ENCODE peak calls at places on chromosomes 11 and 22, in four cellular contexts. One of them, this sample, is unnamed.

GRCh38 chr22:49847751-49848689 is 5.6 kb upstream of the ZBED4 start:
- DNase-seq in T-helper 17 cell: no peak
- DNase-seq in NCI-H69: peak; percentile 30
- DNase-seq in small intestine: no peak
- DNase-seq in this sample: peak; percentile 59

GRCh38 chr11:119453881-119454280 is 30.9 kb upstream of the THY1 start:
- DNase-seq in small intestine: no peak
- DNase-seq in NCI-H69: no peak
- DNase-seq in T-helper 17 cell: no peak
- DNase-seq in this sample: no peak

GRCh38 chr11:71209181-71209580 is 43.2 kb downstream of the SHANK2 start:
- DNase-seq in NCI-H69: no peak
- DNase-seq in small intestine: no peak
- DNase-seq in T-helper 17 cell: no peak
- DNase-seq in this sample: no peak

GRCh38 chr11:9029477-9029876 is 25.7 kb upstream of the NRIP3 start:
- DNase-seq in T-helper 17 cell: no peak
- DNase-seq in NCI-H69: peak; percentile 26
- DNase-seq in small intestine: no peak
- DNase-seq in this sample: no peak

GRCh38 chr11:26983645-26984044 is 10.3 kb upstream of the FIBIN start:
- DNase-seq in T-helper 17 cell: no peak
- DNase-seq in NCI-H69: peak; percentile 88
- DNase-seq in small intestine: no peak
- DNase-seq in this sample: no peak

GRCh38 chr11:17350455-17351170 is 987 bp upstream of the NCR3LG1 start:
- DNase-seq in small intestine: no peak
- DNase-seq in NCI-H69: peak; percentile 20
- DNase-seq in T-helper 17 cell: no peak
- DNase-seq in this sample: no peak

GRCh38 chr11:70233511-70233919 is 30.4 kb downstream of the FADD start:
- DNase-seq in NCI-H69: no peak
- DNase-seq in small intestine: peak; percentile 72
- DNase-seq in T-helper 17 cell: no peak
- DNase-seq in this sample: no peak

GRCh38 chr11:109972939-109973338 is 120.3 kb upstream of the ZC3H12C start:
- DNase-seq in NCI-H69: peak; percentile 10
- DNase-seq in small intestine: no peak
- DNase-seq in T-helper 17 cell: no peak
- DNase-seq in this sample: no peak

GRCh38 chr11:87059596-87059995 is 21.9 kb downstream of the TMEM135 start:
- DNase-seq in NCI-H69: no peak
- DNase-seq in T-helper 17 cell: no peak
- DNase-seq in small intestine: no peak
- DNase-seq in this sample: no peak

GRCh38 chr11:68077617-68078592 is 39.1 kb downstream of the TCIRG1 start:
- DNase-seq in small intestine: no peak
- DNase-seq in NCI-H69: no peak
- DNase-seq in T-helper 17 cell: no peak
- DNase-seq in this sample: no peak

GRCh38 chr11:134047586-134047999 is 21.3 kb upstream of the JAM3 start:
- DNase-seq in NCI-H69: no peak
- DNase-seq in T-helper 17 cell: no peak
- DNase-seq in small intestine: no peak
- DNase-seq in this sample: no peak

GRCh38 chr22:37218771-37219411 is 6.6 kb upstream of the SSTR3 start:
- DNase-seq in NCI-H69: no peak
- DNase-seq in small intestine: peak; percentile 43
- DNase-seq in T-helper 17 cell: peak; percentile 46
- DNase-seq in this sample: peak; percentile 84

GRCh38 chr11:124535552-124536232 is 7.8 kb downstream of the OR8B12 start:
- DNase-seq in NCI-H69: no peak
- DNase-seq in T-helper 17 cell: no peak
- DNase-seq in small intestine: no peak
- DNase-seq in this sample: no peak

GRCh38 chr22:29353286-29353685 is 35.1 kb downstream of the AP1B1 start:
- DNase-seq in NCI-H69: no peak
- DNase-seq in small intestine: no peak
- DNase-seq in T-helper 17 cell: no peak
- DNase-seq in this sample: no peak

This sample was measured in B cell.